ENCODE peak calls at places on chromosomes 16 and 17, in four cellular contexts. O, S, M and A are unnamed samples.

GRCh38 chr17:16255481-16255901 is 38.5 kb downstream of the PIGL start:
- DNase-seq in O (peak), S (no peak), M (peak), A (no peak)

GRCh38 chr16:70770291-70770967 is 30.5 kb downstream of the VAC14 start:
- DNase-seq in O (no peak), S (peak), M (no peak), A (no peak)

GRCh38 chr17:76329664-76330063 is 21.6 kb upstream of the QRICH2 start:
- DNase-seq in O (no peak), S (no peak), M (no peak), A (no peak)

GRCh38 chr16:9090101-9090959 is 1.1 kb upstream of the HAPSTR1 start:
- DNase-seq in O (peak), S (no peak), M (no peak), A (no peak)

GRCh38 chr17:59329558-59330313 is 1.7 kb upstream of the YPEL2 start:
- DNase-seq in O (peak), S (peak), M (peak), A (peak)

GRCh38 chr17:55609737-55610201 is 98.5 kb upstream of the SMIM36 start:
- DNase-seq in O (no peak), S (no peak), M (peak), A (no peak)

GRCh38 chr17:58960068-58960467 is 146.6 kb downstream of the TRIM37 start:
- DNase-seq in O (no peak), S (no peak), M (peak), A (peak)

GRCh38 chr16:81899601-81900000 is 111.7 kb downstream of the SDR42E1 start:
- DNase-seq in O (no peak), S (no peak), M (no peak), A (no peak)

GRCh38 chr16:46756772-46757171 is 8.6 kb upstream of the MYLK3 start:
- DNase-seq in O (no peak), S (peak), M (no peak), A (no peak)

GRCh38 chr16:51510416-51510815 is 359.3 kb upstream of the SALL1 start:
- DNase-seq in O (no peak), S (no peak), M (no peak), A (no peak)

GRCh38 chr16:3282103-3282746 is 1.1 kb upstream of the ZNF263 start:
- DNase-seq in O (no peak), S (peak), M (no peak), A (peak)

GRCh38 chr16:72455743-72456659 is 284.0 kb upstream of the PMFBP1 start:
- DNase-seq in O (no peak), S (peak), M (peak), A (no peak)

GRCh38 chr17:82227629-82228277 is 1.1 kb upstream of the SLC16A3 start:
- DNase-seq in O (no peak), S (no peak), M (no peak), A (no peak)

GRCh38 chr16:85502357-85502756 is 110.8 kb upstream of the GSE1 start:
- DNase-seq in O (no peak), S (no peak), M (no peak), A (no peak)

GRCh38 chr16:68235105-68235881 is 634 bp downstream of the ESRP2 start:
- DNase-seq in O (no peak), S (no peak), M (peak), A (no peak)

GRCh38 chr16:86566601-86566965 is at the start of gene FOXC2:
- DNase-seq in O (peak), S (no peak), M (peak), A (no peak)

GRCh38 chr16:72856797-72857196 is 191.1 kb downstream of the ZFHX3 start:
- DNase-seq in O (no peak), S (no peak), M (no peak), A (peak)

GRCh38 chr17:50266384-50267073 is 7.7 kb upstream of the TMEM92 start:
- DNase-seq in O (no peak), S (peak), M (no peak), A (peak)